ENCODE peak calls at places on chromosomes 3 and 15, in five cellular contexts. O, F, T, M and R are unnamed samples.

GRCh38 chr3:101573449-101574387 is at the start of gene PCNP:
- DNase-seq in T (peak; percentile 99), O (peak; percentile 99), F (peak; percentile 99), M (peak; percentile 100), R (peak; percentile 99)

GRCh38 chr3:60746690-60747416 is 504.4 kb downstream of the FHIT start:
- DNase-seq in F (no peak), O (no peak), T (no peak), M (no peak), R (no peak)

GRCh38 chr15:98174286-98174685 is 213.8 kb downstream of the ARRDC4 start:
- DNase-seq in M (peak; percentile 58), O (peak; percentile 11), F (no peak), T (no peak), R (no peak)

GRCh38 chr3:119122350-119122749 is 23.6 kb upstream of the TEX55 start:
- DNase-seq in O (no peak), M (no peak), T (no peak), F (no peak), R (no peak)

GRCh38 chr3:64908292-64908691 is 220.5 kb upstream of the ADAMTS9 start:
- DNase-seq in M (peak; percentile 12), F (no peak), T (no peak), O (no peak), R (no peak)

GRCh38 chr3:55659023-55659355 is 171.9 kb upstream of the WNT5A start:
- DNase-seq in O (no peak), M (no peak), T (no peak), F (no peak), R (no peak)

GRCh38 chr3:108887137-108887536 is 64.6 kb downstream of the TRAT1 start:
- DNase-seq in T (no peak), M (no peak), O (no peak), F (no peak), R (no peak)

GRCh38 chr3:152969557-152970300 is 134.8 kb downstream of the P2RY1 start:
- DNase-seq in F (no peak), M (no peak), O (no peak), T (no peak), R (no peak)

GRCh38 chr3:115146418-115147328 is at the start of gene ZBTB20:
- DNase-seq in M (peak; percentile 88), F (peak; percentile 72), O (peak; percentile 72), T (peak; percentile 46), R (peak; percentile 88)

GRCh38 chr3:10968390-10968789 is 24.2 kb upstream of the SLC6A1 start:
- DNase-seq in O (no peak), F (no peak), M (no peak), T (no peak), R (no peak)

GRCh38 chr3:182710557-182711157 is 82.6 kb upstream of the ATP11B start:
- DNase-seq in T (no peak), M (peak; percentile 38), F (peak; percentile 68), O (no peak), R (no peak)